ENCODE peak calls at places on chromosome 2, in nine cellular contexts. One of them, this sample, is unnamed. For H3K9me3, the result is how much of the 10 kb centered on the place peaks cover.

GRCh38 chr2:10267036-10267435 is 35.7 kb upstream of the HPCAL1 start:
- DNase-seq in heart right ventricle: no peak
- DNase-seq in tibial artery: peak
- DNase-seq in breast epithelium: no peak
- DNase-seq in stomach: peak
- DNase-seq in PC-3: no peak
- DNase-seq in effector memory CD4-positive, alpha-beta T cell: no peak
- DNase-seq in IMR-90: no peak
- DNase-seq in left lung: no peak
- DNase-seq in this sample: no peak

GRCh38 chr2:214196260-214196659 is 214.6 kb upstream of the VWC2L start:
- DNase-seq in heart right ventricle: no peak
- DNase-seq in tibial artery: no peak
- DNase-seq in breast epithelium: no peak
- DNase-seq in stomach: no peak
- DNase-seq in PC-3: no peak
- DNase-seq in effector memory CD4-positive, alpha-beta T cell: no peak
- DNase-seq in IMR-90: no peak
- DNase-seq in left lung: no peak
- DNase-seq in this sample: no peak

GRCh38 chr2:95260028-95261023 is 13.9 kb upstream of the PROM2 start:
- DNase-seq in heart right ventricle: no peak
- DNase-seq in tibial artery: no peak
- DNase-seq in breast epithelium: peak
- DNase-seq in stomach: peak
- DNase-seq in PC-3: no peak
- DNase-seq in effector memory CD4-positive, alpha-beta T cell: no peak
- DNase-seq in IMR-90: peak
- DNase-seq in left lung: peak
- DNase-seq in this sample: no peak

GRCh38 chr2:66929632-66930385 is 467.3 kb upstream of the ETAA1 start:
- DNase-seq in heart right ventricle: peak
- DNase-seq in tibial artery: no peak
- DNase-seq in breast epithelium: peak
- DNase-seq in stomach: peak
- DNase-seq in PC-3: peak
- DNase-seq in effector memory CD4-positive, alpha-beta T cell: no peak
- DNase-seq in IMR-90: peak
- DNase-seq in left lung: peak
- DNase-seq in this sample: no peak

GRCh38 chr2:125656190-125656589 is 999.8 kb upstream of the GYPC start:
- DNase-seq in heart right ventricle: no peak
- DNase-seq in tibial artery: no peak
- DNase-seq in breast epithelium: no peak
- DNase-seq in stomach: no peak
- DNase-seq in PC-3: no peak
- DNase-seq in effector memory CD4-positive, alpha-beta T cell: no peak
- DNase-seq in IMR-90: no peak
- DNase-seq in left lung: no peak
- DNase-seq in this sample: no peak

GRCh38 chr2:238239872-238240760 is at the start of gene HES6:
- DNase-seq in heart right ventricle: peak
- DNase-seq in tibial artery: peak
- DNase-seq in breast epithelium: peak
- DNase-seq in stomach: peak
- DNase-seq in PC-3: peak
- DNase-seq in effector memory CD4-positive, alpha-beta T cell: peak
- DNase-seq in IMR-90: peak
- DNase-seq in left lung: peak
- DNase-seq in this sample: peak

GRCh38 chr2:64338107-64338506 is 115.9 kb upstream of the LGALSL start:
- DNase-seq in heart right ventricle: no peak
- DNase-seq in tibial artery: no peak
- DNase-seq in breast epithelium: no peak
- DNase-seq in stomach: no peak
- DNase-seq in PC-3: no peak
- DNase-seq in effector memory CD4-positive, alpha-beta T cell: no peak
- DNase-seq in IMR-90: no peak
- DNase-seq in left lung: no peak
- DNase-seq in this sample: no peak

GRCh38 chr2:229342376-229342775 is 71.3 kb upstream of the PID1 start:
- DNase-seq in heart right ventricle: peak
- DNase-seq in tibial artery: peak
- DNase-seq in breast epithelium: no peak
- DNase-seq in stomach: peak
- DNase-seq in PC-3: peak
- DNase-seq in effector memory CD4-positive, alpha-beta T cell: no peak
- DNase-seq in IMR-90: no peak
- DNase-seq in left lung: peak
- DNase-seq in this sample: no peak

GRCh38 chr2:26212011-26212410 is 32.4 kb downstream of the HADHA start:
- DNase-seq in heart right ventricle: no peak
- DNase-seq in tibial artery: no peak
- DNase-seq in breast epithelium: no peak
- DNase-seq in stomach: no peak
- DNase-seq in PC-3: no peak
- DNase-seq in effector memory CD4-positive, alpha-beta T cell: no peak
- DNase-seq in IMR-90: no peak
- DNase-seq in left lung: no peak
- DNase-seq in this sample: no peak

GRCh38 chr2:153543639-153544071 is 65.1 kb upstream of the RPRM start:
- DNase-seq in heart right ventricle: no peak
- DNase-seq in tibial artery: no peak
- DNase-seq in breast epithelium: no peak
- DNase-seq in stomach: no peak
- DNase-seq in PC-3: peak
- DNase-seq in effector memory CD4-positive, alpha-beta T cell: no peak
- DNase-seq in IMR-90: no peak
- DNase-seq in left lung: no peak
- DNase-seq in this sample: no peak

GRCh38 chr2:134371041-134371440 is 117.2 kb downstream of the MGAT5 start:
- DNase-seq in heart right ventricle: no peak
- DNase-seq in tibial artery: no peak
- DNase-seq in breast epithelium: no peak
- DNase-seq in stomach: no peak
- DNase-seq in PC-3: no peak
- DNase-seq in effector memory CD4-positive, alpha-beta T cell: no peak
- DNase-seq in IMR-90: no peak
- DNase-seq in left lung: no peak
- DNase-seq in this sample: no peak

GRCh38 chr2:59302683-59303082 is 1061.6 kb upstream of the FANCL start:
- DNase-seq in heart right ventricle: no peak
- DNase-seq in tibial artery: no peak
- DNase-seq in breast epithelium: no peak
- DNase-seq in stomach: no peak
- DNase-seq in PC-3: no peak
- DNase-seq in effector memory CD4-positive, alpha-beta T cell: no peak
- DNase-seq in IMR-90: no peak
- DNase-seq in left lung: no peak
- DNase-seq in this sample: no peak

GRCh38 chr2:97660775-97661417 is 2.9 kb downstream of the ACTR1B start:
- DNase-seq in heart right ventricle: no peak
- DNase-seq in tibial artery: no peak
- DNase-seq in breast epithelium: no peak
- DNase-seq in stomach: no peak
- DNase-seq in PC-3: no peak
- DNase-seq in effector memory CD4-positive, alpha-beta T cell: no peak
- DNase-seq in IMR-90: peak
- DNase-seq in left lung: no peak
- DNase-seq in this sample: no peak

GRCh38 chr2:11753452-11753885 is 7.0 kb downstream of the LPIN1 start:
- DNase-seq in heart right ventricle: no peak
- DNase-seq in tibial artery: no peak
- DNase-seq in breast epithelium: peak
- DNase-seq in stomach: peak
- DNase-seq in PC-3: peak
- DNase-seq in effector memory CD4-positive, alpha-beta T cell: peak
- DNase-seq in IMR-90: no peak
- DNase-seq in left lung: peak
- DNase-seq in this sample: peak

GRCh38 chr2:33494877-33495641 is 18.6 kb downstream of the RASGRP3 start:
- DNase-seq in heart right ventricle: no peak
- DNase-seq in tibial artery: no peak
- DNase-seq in breast epithelium: no peak
- DNase-seq in stomach: no peak
- DNase-seq in PC-3: peak
- DNase-seq in effector memory CD4-positive, alpha-beta T cell: no peak
- DNase-seq in IMR-90: no peak
- DNase-seq in left lung: no peak
- DNase-seq in this sample: no peak

GRCh38 chr2:219428469-219428868 is 6.2 kb upstream of the SPEG start:
- DNase-seq in heart right ventricle: no peak
- DNase-seq in tibial artery: no peak
- DNase-seq in breast epithelium: no peak
- DNase-seq in stomach: no peak
- DNase-seq in PC-3: no peak
- DNase-seq in effector memory CD4-positive, alpha-beta T cell: no peak
- DNase-seq in IMR-90: no peak
- DNase-seq in left lung: no peak
- DNase-seq in this sample: no peak

GRCh38 chr2:219426534-219427136 is 8.0 kb upstream of the SPEG start:
- DNase-seq in heart right ventricle: no peak
- DNase-seq in tibial artery: no peak
- DNase-seq in breast epithelium: no peak
- DNase-seq in stomach: no peak
- DNase-seq in PC-3: no peak
- DNase-seq in effector memory CD4-positive, alpha-beta T cell: no peak
- DNase-seq in IMR-90: no peak
- DNase-seq in left lung: no peak
- DNase-seq in this sample: no peak

GRCh38 chr2:219425238-219426067 is 7.3 kb downstream of the DES start:
- DNase-seq in heart right ventricle: no peak
- DNase-seq in tibial artery: no peak
- DNase-seq in breast epithelium: no peak
- DNase-seq in stomach: no peak
- DNase-seq in PC-3: no peak
- DNase-seq in effector memory CD4-positive, alpha-beta T cell: no peak
- DNase-seq in IMR-90: no peak
- DNase-seq in left lung: no peak
- DNase-seq in this sample: no peak

GRCh38 chr2:219423656-219424378 is 5.6 kb downstream of the DES start:
- DNase-seq in heart right ventricle: no peak
- DNase-seq in tibial artery: no peak
- DNase-seq in breast epithelium: no peak
- DNase-seq in stomach: no peak
- DNase-seq in PC-3: no peak
- DNase-seq in effector memory CD4-positive, alpha-beta T cell: no peak
- DNase-seq in IMR-90: no peak
- DNase-seq in left lung: no peak
- DNase-seq in this sample: no peak

GRCh38 chr2:219426068-219426443 is 7.9 kb downstream of the DES start:
- DNase-seq in heart right ventricle: no peak
- DNase-seq in tibial artery: no peak
- DNase-seq in breast epithelium: no peak
- DNase-seq in stomach: no peak
- DNase-seq in PC-3: no peak
- DNase-seq in effector memory CD4-positive, alpha-beta T cell: no peak
- DNase-seq in IMR-90: no peak
- DNase-seq in left lung: no peak
- DNase-seq in this sample: no peak
- H3K27ac ChIP-seq in heart right ventricle: peak
- H3K27ac ChIP-seq in tibial artery: peak
- H3K27ac ChIP-seq in breast epithelium: no peak
- H3K27ac ChIP-seq in stomach: no peak
- H3K27ac ChIP-seq in PC-3: no peak
- H3K27ac ChIP-seq in effector memory CD4-positive, alpha-beta T cell: no peak
- H3K27ac ChIP-seq in IMR-90: no peak
- H3K27ac ChIP-seq in left lung: no peak
- H3K27ac ChIP-seq in this sample: no peak

DNA sequence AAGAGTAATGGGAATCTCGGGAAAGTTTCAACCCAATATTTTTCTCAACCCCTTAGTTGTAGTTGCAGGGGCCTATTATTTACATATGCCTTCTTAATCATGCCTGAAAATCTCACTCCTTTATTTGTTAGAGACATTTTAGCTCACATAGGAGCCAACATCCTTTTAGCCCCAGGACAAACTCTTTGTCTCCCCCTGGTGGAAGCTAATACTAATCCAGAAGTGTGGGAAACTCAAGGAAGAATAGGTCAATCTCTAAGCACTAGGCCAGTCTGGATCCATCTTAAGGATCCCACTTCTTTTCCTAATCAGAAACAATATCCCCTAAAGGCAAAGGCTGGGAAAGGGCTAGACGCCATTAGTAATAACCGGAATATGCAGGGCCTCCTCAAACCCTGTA is 550.9 kb upstream of the PKDCC start:
- DNase-seq in heart right ventricle: no peak
- DNase-seq in tibial artery: no peak
- DNase-seq in breast epithelium: no peak
- DNase-seq in stomach: no peak
- DNase-seq in PC-3: peak
- DNase-seq in effector memory CD4-positive, alpha-beta T cell: no peak
- DNase-seq in IMR-90: no peak
- DNase-seq in left lung: no peak
- DNase-seq in this sample: no peak
- H3K9me3 ChIP-seq in heart right ventricle: under half
- H3K9me3 ChIP-seq in tibial artery: under half
- H3K9me3 ChIP-seq in breast epithelium: under half
- H3K9me3 ChIP-seq in stomach: half or more
- H3K9me3 ChIP-seq in PC-3: under half
- H3K9me3 ChIP-seq in effector memory CD4-positive, alpha-beta T cell: under half
- H3K9me3 ChIP-seq in IMR-90: under half
- H3K9me3 ChIP-seq in left lung: half or more
- H3K9me3 ChIP-seq in this sample: under half

DNA sequence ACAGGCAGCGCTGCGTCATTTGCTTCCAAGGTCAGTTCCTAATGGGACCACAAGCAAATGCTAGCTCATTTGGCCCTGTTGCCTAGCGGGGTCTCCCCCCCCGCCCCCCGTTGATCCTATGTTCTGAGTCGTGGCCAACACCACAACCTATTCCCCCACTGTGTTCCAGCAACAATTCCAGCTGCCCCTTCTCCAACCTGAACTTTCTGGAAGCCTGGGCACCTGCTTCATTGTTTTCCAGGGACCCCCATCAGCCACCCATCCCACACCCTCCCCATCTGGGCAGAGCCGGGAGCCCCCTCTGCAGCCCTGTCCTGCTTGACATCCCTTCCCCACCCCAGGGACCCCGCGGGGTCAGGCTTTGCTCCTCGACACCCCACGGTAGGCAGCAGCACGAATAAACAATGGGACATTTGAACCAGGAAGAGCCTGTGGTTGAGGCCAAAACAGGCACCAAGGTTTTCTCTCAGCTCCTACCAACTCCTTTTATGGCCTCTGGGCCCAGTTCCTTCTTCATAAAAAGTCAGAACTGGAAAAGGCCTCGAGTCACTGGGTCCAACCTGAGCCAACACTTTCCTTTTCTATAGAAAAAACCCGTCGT is 20.5 kb downstream of the TEX44 start:
- DNase-seq in heart right ventricle: peak
- DNase-seq in tibial artery: no peak
- DNase-seq in breast epithelium: no peak
- DNase-seq in stomach: no peak
- DNase-seq in PC-3: no peak
- DNase-seq in effector memory CD4-positive, alpha-beta T cell: no peak
- DNase-seq in IMR-90: no peak
- DNase-seq in left lung: no peak
- DNase-seq in this sample: no peak
- H3K27ac ChIP-seq in heart right ventricle: peak
- H3K27ac ChIP-seq in tibial artery: peak
- H3K27ac ChIP-seq in breast epithelium: peak
- H3K27ac ChIP-seq in stomach: peak
- H3K27ac ChIP-seq in PC-3: peak
- H3K27ac ChIP-seq in effector memory CD4-positive, alpha-beta T cell: peak
- H3K27ac ChIP-seq in IMR-90: peak
- H3K27ac ChIP-seq in left lung: peak
- H3K27ac ChIP-seq in this sample: peak

GRCh38 chr2:89848763-89849162 is 1157.3 kb downstream of the RPIA start:
- DNase-seq in heart right ventricle: no peak
- DNase-seq in tibial artery: no peak
- DNase-seq in breast epithelium: no peak
- DNase-seq in stomach: no peak
- DNase-seq in PC-3: no peak
- DNase-seq in effector memory CD4-positive, alpha-beta T cell: no peak
- DNase-seq in IMR-90: no peak
- DNase-seq in left lung: no peak
- DNase-seq in this sample: no peak
- H3K9me3 ChIP-seq in heart right ventricle: under half
- H3K9me3 ChIP-seq in tibial artery: under half
- H3K9me3 ChIP-seq in breast epithelium: under half
- H3K9me3 ChIP-seq in stomach: under half
- H3K9me3 ChIP-seq in PC-3: under half
- H3K9me3 ChIP-seq in effector memory CD4-positive, alpha-beta T cell: under half
- H3K9me3 ChIP-seq in IMR-90: under half
- H3K9me3 ChIP-seq in left lung: under half
- H3K9me3 ChIP-seq in this sample: under half

This sample was measured in CD4-positive, alpha-beta memory T cell.